ENCODE peak calls at places on chromosomes 3 and 15, in ten cellular contexts. R, K, X, H, D, I, Z, E, A and Q are unnamed samples. For H3K4me1 and H3K9me3, the result is how much of the 10 kb centered on the place peaks cover.

GRCh38 chr15:31528846-31529245 is 202.2 kb downstream of the KLF13 start:
- DNase-seq in X (no peak), R (no peak), A (no peak), D (no peak), E (no peak), K (no peak), I (no peak), Z (no peak), H (no peak), Q (no peak)

GRCh38 chr15:75129788-75130187 is 71.9 kb upstream of the C15orf39 start:
- DNase-seq in K (no peak), X (no peak), E (no peak), A (no peak), D (no peak), I (no peak), H (no peak), R (no peak), Z (no peak), Q (no peak)

GRCh38 chr3:124126446-124127017 is 134.6 kb upstream of the ROPN1 start:
- DNase-seq in H (no peak), I (no peak), E (no peak), D (no peak), K (no peak), Z (no peak), A (no peak), R (no peak), X (peak), Q (no peak)

GRCh38 chr3:71987828-71988227 is 202.9 kb upstream of the PROK2 start:
- DNase-seq in I (no peak), A (no peak), H (no peak), R (no peak), X (no peak), E (no peak), Z (no peak), D (no peak), K (no peak), Q (no peak)

GRCh38 chr3:113212155-113212844 is 943 bp downstream of the BOC start:
- DNase-seq in X (peak), E (peak), Z (no peak), K (peak), I (no peak), R (no peak), H (peak), D (no peak), A (no peak), Q (peak)

GRCh38 chr15:45714501-45715488 is 80.0 kb downstream of the SQOR start:
- DNase-seq in E (peak), I (no peak), H (no peak), Z (peak), K (peak), X (peak), D (peak), R (no peak), A (peak), Q (peak)

GRCh38 chr3:183393625-183394024 is 34.8 kb downstream of the MCF2L2 start:
- DNase-seq in Z (no peak), R (no peak), D (no peak), E (no peak), H (no peak), I (no peak), K (no peak), X (peak), A (no peak), Q (no peak)

GRCh38 chr3:178875157-178875556 is 196.5 kb downstream of the ZMAT3 start:
- DNase-seq in A (no peak), H (no peak), R (no peak), X (no peak), I (no peak), Z (no peak), E (no peak), K (no peak), D (no peak), Q (no peak)

GRCh38 chr3:50523170-50523865 is 19.9 kb upstream of the CACNA2D2 start:
- DNase-seq in A (no peak), H (no peak), I (no peak), R (no peak), E (no peak), X (no peak), K (no peak), Z (no peak), D (no peak), Q (no peak)

GRCh38 chr3:50520849-50521248 is 17.4 kb upstream of the CACNA2D2 start:
- DNase-seq in E (no peak), H (no peak), Z (no peak), R (no peak), A (no peak), K (no peak), I (no peak), D (no peak), X (no peak), Q (no peak)

GRCh38 chr3:50518441-50518840 is 15.0 kb upstream of the CACNA2D2 start:
- DNase-seq in A (no peak), X (no peak), I (no peak), R (no peak), H (no peak), D (no peak), E (no peak), K (no peak), Z (no peak), Q (no peak)

GRCh38 chr3:50519471-50520089 is 16.1 kb upstream of the CACNA2D2 start:
- DNase-seq in A (peak), H (peak), I (no peak), E (no peak), D (peak), R (no peak), K (peak), Z (peak), X (peak), Q (peak)

GRCh38 chr3:50521572-50521971 is 18.1 kb upstream of the CACNA2D2 start:
- DNase-seq in D (no peak), H (no peak), I (no peak), A (no peak), K (no peak), E (no peak), X (no peak), Z (no peak), R (no peak), Q (no peak)
- H3K4me1 ChIP-seq in D (under half), H (under half), I (under half), A (under half), K (under half), E (under half), X (under half), Z (under half), R (under half), Q (under half)

GRCh38 chr3:106172780-106173179 is 304.0 kb upstream of the CBLB start:
- DNase-seq in K (no peak), E (no peak), X (no peak), A (no peak), D (no peak), Z (no peak), H (no peak), I (no peak), R (no peak), Q (no peak)

DNA sequence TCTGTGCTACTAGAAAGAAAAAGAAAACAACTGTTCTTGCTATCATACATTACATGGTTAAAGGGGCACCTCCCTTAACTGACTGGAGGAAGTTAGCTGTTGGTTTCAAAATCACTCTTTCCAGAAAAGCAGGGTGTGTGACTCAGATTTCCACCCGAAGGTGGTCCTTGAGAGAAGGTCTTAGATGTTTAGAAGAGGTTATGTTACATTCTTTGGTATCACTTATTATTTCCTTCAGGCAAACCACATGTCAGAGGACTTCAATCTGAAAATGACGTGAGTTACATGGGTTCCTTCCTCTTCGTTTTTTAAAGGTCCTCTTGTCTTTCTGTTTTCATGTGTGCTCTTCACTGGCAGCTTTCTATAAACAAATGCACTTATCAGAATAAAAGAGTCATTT is 307.9 kb upstream of the CBLB start:
- DNase-seq in A (no peak), X (no peak), D (no peak), E (no peak), R (no peak), K (no peak), Z (no peak), H (no peak), I (no peak), Q (peak)
- H3K4me3 ChIP-seq in A (no peak), X (no peak), D (no peak), E (no peak), R (no peak), K (no peak), Z (no peak), H (no peak), I (no peak), Q (peak)

GRCh38 chr3:44576661-44577060 is 8.1 kb upstream of the ZNF660 start:
- DNase-seq in R (no peak), K (no peak), Z (no peak), X (no peak), A (no peak), D (no peak), I (no peak), E (no peak), H (no peak), Q (no peak)

GRCh38 chr3:44568561-44568960 is 13.6 kb downstream of the ZKSCAN7 start:
- DNase-seq in X (no peak), K (no peak), A (no peak), H (no peak), R (no peak), D (no peak), E (no peak), Z (no peak), I (no peak), Q (no peak)

GRCh38 chr3:44571024-44571423 is 13.7 kb upstream of the ZNF660 start:
- DNase-seq in A (no peak), I (no peak), R (no peak), H (no peak), X (no peak), K (no peak), D (no peak), Z (no peak), E (no peak), Q (no peak)
- H3K9me3 ChIP-seq in A (under half), I (under half), R (under half), H (under half), X (under half), K (under half), D (under half), Z (under half), E (under half), Q (under half)

DNA sequence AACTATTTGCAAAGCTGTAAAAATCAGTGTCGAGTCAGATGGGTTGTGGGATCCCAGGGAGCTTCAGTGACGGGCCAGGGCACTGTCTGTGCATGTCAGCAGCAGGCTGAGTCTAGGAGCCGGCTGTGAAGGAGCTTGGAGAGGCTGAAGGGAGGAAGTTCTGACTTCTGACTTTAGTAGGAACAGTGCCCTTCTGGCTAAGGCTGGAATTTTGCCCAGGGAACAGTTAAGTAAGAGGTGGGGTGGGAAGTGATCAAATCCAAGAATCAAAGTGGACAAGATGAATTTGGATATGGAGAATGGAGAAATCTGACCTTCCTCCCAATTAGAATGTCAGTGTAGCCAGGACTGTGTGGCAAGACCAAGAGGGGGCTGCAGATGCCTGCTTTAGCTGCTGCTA is 77.9 kb downstream of the ABHD5 start:
- DNase-seq in K (peak), R (no peak), D (no peak), X (no peak), A (no peak), E (peak), Z (no peak), I (no peak), H (no peak), Q (no peak)
- H3K4me1 ChIP-seq in K (under half), R (under half), D (under half), X (under half), A (under half), E (under half), Z (under half), I (under half), H (under half), Q (under half)

GRCh38 chr3:186618318-186618938 is 5.6 kb downstream of the AHSG start:
- DNase-seq in Z (no peak), K (no peak), D (no peak), A (no peak), X (no peak), E (no peak), H (no peak), I (no peak), R (no peak), Q (no peak)

GRCh38 chr3:186616299-186616617 is 3.4 kb downstream of the AHSG start:
- DNase-seq in D (no peak), X (no peak), K (no peak), H (no peak), Z (no peak), A (no peak), R (no peak), I (no peak), E (no peak), Q (no peak)

GRCh38 chr3:186619787-186620212 is 6.9 kb downstream of the AHSG start:
- DNase-seq in R (no peak), Z (no peak), X (no peak), A (no peak), I (no peak), E (no peak), K (no peak), D (no peak), H (no peak), Q (no peak)

GRCh38 chr3:186614597-186615483 is 2.0 kb downstream of the AHSG start:
- DNase-seq in R (peak), A (peak), Z (peak), K (peak), D (peak), I (no peak), X (peak), E (peak), H (peak), Q (peak)

GRCh38 chr3:186617038-186617934 is 4.4 kb downstream of the AHSG start:
- DNase-seq in H (peak), D (peak), K (peak), X (peak), A (peak), R (peak), I (peak), Z (peak), E (peak), Q (peak)
- H3K4me3 ChIP-seq in H (peak), D (no peak), K (no peak), X (peak), A (peak), R (no peak), I (peak), Z (no peak), E (no peak), Q (peak)

GRCh38 chr3:119428538-119428937 is 34.9 kb downstream of the TMEM39A start:
- DNase-seq in Z (no peak), A (peak), H (no peak), E (no peak), D (no peak), X (no peak), K (no peak), R (no peak), I (no peak), Q (no peak)

GRCh38 chr3:119427669-119428068 is 35.7 kb downstream of the TMEM39A start:
- DNase-seq in D (no peak), Z (no peak), E (no peak), X (no peak), H (no peak), R (no peak), K (no peak), I (no peak), A (no peak), Q (no peak)
- H3K9me3 ChIP-seq in D (under half), Z (under half), E (under half), X (under half), H (half or more), R (half or more), K (under half), I (under half), A (under half), Q (half or more)

GRCh38 chr15:40329804-40330203 is 6.3 kb downstream of the INAFM2 start:
- DNase-seq in D (no peak), H (no peak), I (no peak), X (no peak), E (peak), Z (no peak), A (no peak), R (no peak), K (no peak), Q (no peak)

GRCh38 chr15:40331637-40332036 is 8.1 kb downstream of the INAFM2 start:
- DNase-seq in Z (no peak), D (no peak), E (no peak), X (no peak), K (no peak), R (no peak), I (no peak), A (no peak), H (no peak), Q (no peak)

GRCh38 chr15:40332138-40332781 is 8.5 kb downstream of the CCDC9B start:
- DNase-seq in X (no peak), E (no peak), K (no peak), D (no peak), R (no peak), Z (no peak), I (no peak), H (no peak), A (no peak), Q (no peak)

GRCh38 chr15:40330368-40330836 is 6.9 kb downstream of the INAFM2 start:
- DNase-seq in E (peak), H (no peak), I (peak), X (no peak), K (no peak), R (peak), Z (no peak), D (no peak), A (no peak), Q (no peak)

GRCh38 chr15:40331026-40331425 is 7.5 kb downstream of the INAFM2 start:
- DNase-seq in A (no peak), E (peak), Z (no peak), H (no peak), X (no peak), D (no peak), R (no peak), I (no peak), K (no peak), Q (no peak)
- H3K4me1 ChIP-seq in A (under half), E (half or more), Z (under half), H (under half), X (under half), D (under half), R (under half), I (half or more), K (under half), Q (under half)